ENCODE peak calls at places on chromosomes 7 and 10, in seven cellular contexts. O is fibroblast of lung, G is esophagus muscularis mucosa, B is vagina, C is aorta, X is OCI-LY7, U is neural progenitor cell. F is an unnamed sample.

GRCh38 chr10:70651661-70652060 is 20.6 kb upstream of the ADAMTS14 start:
- DNase-seq in O (no peak), G (no peak), B (no peak), C (no peak), X (peak), U (peak), F (peak)

GRCh38 chr7:16712916-16713315 is 40.6 kb upstream of the TSPAN13 start:
- DNase-seq in O (peak), G (no peak), B (no peak), C (no peak), X (no peak), U (peak), F (peak)

GRCh38 chr7:31443457-31443856 is 70.4 kb upstream of the ITPRID1 start:
- DNase-seq in O (peak), G (peak), B (no peak), C (no peak), X (peak), U (peak), F (peak)

GRCh38 chr7:146575903-146576302 is 459.3 kb downstream of the CNTNAP2 start:
- DNase-seq in O (no peak), G (no peak), B (no peak), C (no peak), X (no peak), U (no peak), F (no peak)

GRCh38 chr10:59831658-59832503 is 74.5 kb downstream of the CCDC6 start:
- DNase-seq in O (no peak), G (no peak), B (no peak), C (no peak), X (no peak), U (no peak), F (no peak)

GRCh38 chr10:95425592-95426465 is 135.0 kb upstream of the PDLIM1 start:
- DNase-seq in O (no peak), G (no peak), B (no peak), C (no peak), X (no peak), U (no peak), F (no peak)

GRCh38 chr10:110903280-110904278 is 15.4 kb downstream of the BBIP1 start:
- DNase-seq in O (no peak), G (no peak), B (no peak), C (no peak), X (no peak), U (no peak), F (peak)

GRCh38 chr7:107659666-107660065 is 962 bp upstream of the SLC26A4 start:
- DNase-seq in O (peak), G (no peak), B (no peak), C (no peak), X (no peak), U (no peak), F (peak)

GRCh38 chr7:52161483-52161882 is 844.9 kb upstream of the COBL start:
- DNase-seq in O (no peak), G (no peak), B (no peak), C (no peak), X (no peak), U (no peak), F (no peak)

GRCh38 chr10:114575417-114576131 is 82.5 kb downstream of the ABLIM1 start:
- DNase-seq in O (peak), G (no peak), B (no peak), C (no peak), X (no peak), U (no peak), F (no peak)

GRCh38 chr7:135160858-135161653 is 9.5 kb downstream of the CYREN start:
- DNase-seq in O (no peak), G (no peak), B (no peak), C (no peak), X (peak), U (no peak), F (no peak)

GRCh38 chr10:117249493-117250093 is 8.7 kb downstream of the SLC18A2 start:
- DNase-seq in O (no peak), G (no peak), B (no peak), C (no peak), X (no peak), U (no peak), F (no peak)

GRCh38 chr10:33237736-33238624 is 96.5 kb downstream of the NRP1 start:
- DNase-seq in O (peak), G (peak), B (no peak), C (no peak), X (no peak), U (no peak), F (peak)

GRCh38 chr10:1102836-1103235 is 46.7 kb downstream of the WDR37 start:
- DNase-seq in O (peak), G (no peak), B (no peak), C (no peak), X (no peak), U (no peak), F (no peak)

GRCh38 chr7:22662031-22662430 is 65.0 kb upstream of the IL6 start:
- DNase-seq in O (no peak), G (peak), B (no peak), C (no peak), X (no peak), U (no peak), F (no peak)

GRCh38 chr10:30028452-30029045 is 30.8 kb downstream of the JCAD start:
- DNase-seq in O (peak), G (no peak), B (no peak), C (no peak), X (no peak), U (no peak), F (no peak)

GRCh38 chr10:30028006-30028441 is 31.4 kb downstream of the JCAD start:
- DNase-seq in O (peak), G (no peak), B (no peak), C (no peak), X (no peak), U (no peak), F (no peak)

GRCh38 chr10:30026080-30026479 is 33.3 kb downstream of the JCAD start:
- DNase-seq in O (no peak), G (no peak), B (no peak), C (no peak), X (no peak), U (no peak), F (no peak)

GRCh38 chr10:30026578-30026977 is 32.8 kb downstream of the JCAD start:
- DNase-seq in O (no peak), G (no peak), B (no peak), C (no peak), X (no peak), U (no peak), F (no peak)

DNA sequence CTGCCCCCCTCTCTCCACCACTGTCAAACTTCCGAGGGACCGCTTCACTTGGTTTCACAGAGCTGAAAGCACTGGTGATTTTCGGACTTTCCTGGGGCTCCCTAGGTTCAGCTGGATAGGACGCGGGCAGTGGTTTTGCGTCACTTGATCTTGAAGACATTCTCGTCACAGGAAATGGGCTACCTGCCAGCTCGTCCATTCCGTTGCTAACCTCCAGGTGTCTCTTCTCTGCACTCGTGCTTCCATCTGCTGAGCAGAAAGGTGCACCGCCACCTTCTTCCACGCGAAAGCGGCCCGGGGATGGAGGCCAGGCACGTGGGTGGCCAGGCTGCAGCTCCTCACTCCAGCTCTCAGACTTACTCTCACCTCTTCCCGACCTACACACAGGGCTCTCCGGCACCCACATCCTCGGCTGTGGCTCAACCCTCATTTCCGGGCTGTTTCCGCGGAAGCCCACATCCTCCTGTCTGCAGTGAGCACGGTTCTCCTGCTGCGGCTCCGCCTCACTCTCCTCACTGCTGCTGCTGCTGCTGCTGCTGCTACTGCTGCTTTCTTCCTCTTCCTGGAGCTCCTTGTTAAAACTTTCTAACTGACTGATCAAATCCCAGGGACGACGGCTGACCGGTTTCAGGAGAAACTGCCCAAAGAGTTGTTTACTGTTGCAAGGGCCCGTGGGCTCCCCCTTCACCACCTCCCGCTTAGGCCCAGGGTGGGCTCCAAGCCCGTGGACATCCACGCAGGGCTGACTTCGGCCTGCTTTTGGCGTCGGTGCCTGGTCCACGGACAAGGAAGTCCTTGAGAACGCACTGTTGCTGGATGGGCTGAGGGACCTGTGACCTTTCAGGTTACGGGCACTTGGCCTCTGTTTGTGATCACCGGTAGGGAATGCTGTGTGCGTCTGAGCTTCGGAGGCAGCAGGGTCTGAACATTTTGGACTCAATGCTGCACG is 32.1 kb downstream of the JCAD start:
- DNase-seq in O (no peak), G (no peak), B (no peak), C (peak), X (peak), U (no peak), F (no peak)
- H3K4me3 ChIP-seq in O (no peak), G (peak), B (no peak), C (no peak), X (no peak), U (no peak), F (no peak)

DNA sequence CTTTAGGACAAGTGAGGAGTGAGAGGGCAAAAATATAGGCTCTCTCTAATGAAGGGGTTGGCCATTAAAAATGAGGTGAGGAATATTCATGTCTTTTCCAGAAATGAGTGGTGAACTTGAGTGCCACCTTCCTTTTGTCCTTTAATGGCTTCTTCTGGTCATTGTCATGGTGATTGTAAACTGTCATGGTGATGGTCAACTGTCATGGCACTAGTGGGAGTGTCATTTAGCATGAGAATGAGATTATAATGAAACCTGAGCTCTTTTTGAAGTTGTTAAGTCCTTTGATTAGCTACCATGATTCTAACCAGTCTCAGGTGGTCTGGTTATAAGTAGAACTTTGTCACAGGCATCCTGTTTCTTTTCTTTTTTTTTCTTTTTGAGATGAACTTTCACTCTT is 524.4 kb downstream of the NEBL start:
- DNase-seq in O (no peak), G (no peak), B (no peak), C (no peak), X (no peak), U (no peak), F (no peak)
- H3K4me3 ChIP-seq in O (no peak), G (no peak), B (no peak), C (no peak), X (no peak), U (no peak), F (no peak)

GRCh38 chr7:4862156-4862555 is 326 bp upstream of the PAPOLB start:
- DNase-seq in O (no peak), G (no peak), B (no peak), C (no peak), X (no peak), U (no peak), F (no peak)

GRCh38 chr7:4866528-4867496 is 5.0 kb upstream of the PAPOLB start:
- DNase-seq in O (no peak), G (no peak), B (no peak), C (no peak), X (no peak), U (no peak), F (no peak)

GRCh38 chr7:4857189-4857588 is 4.6 kb downstream of the PAPOLB start:
- DNase-seq in O (no peak), G (no peak), B (no peak), C (no peak), X (no peak), U (no peak), F (no peak)

GRCh38 chr7:4861227-4861626 is 603 bp downstream of the PAPOLB start:
- DNase-seq in O (no peak), G (no peak), B (no peak), C (no peak), X (no peak), U (no peak), F (no peak)

DNA sequence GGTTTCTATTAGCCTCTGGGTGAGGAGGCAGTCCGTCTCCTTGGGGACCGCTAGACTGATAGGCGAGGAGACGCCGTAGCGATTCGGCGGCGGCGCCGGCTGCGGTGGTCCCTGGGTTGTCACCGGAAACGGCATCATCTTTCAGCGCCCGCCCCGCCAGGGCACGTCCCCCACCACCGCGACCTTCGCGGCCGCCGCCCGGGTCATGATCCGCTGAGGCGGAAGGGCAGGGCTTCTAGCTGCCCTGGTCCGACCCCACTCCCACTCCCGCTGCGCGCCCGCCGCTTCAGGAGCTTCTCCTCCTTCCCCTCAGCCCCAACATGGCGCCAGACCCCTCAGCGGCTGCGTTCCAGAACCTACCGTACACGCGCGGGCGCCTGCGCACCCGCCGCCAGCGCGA is at the start of gene PAPOLB:
- DNase-seq in O (no peak), G (no peak), B (no peak), C (no peak), X (no peak), U (no peak), F (no peak)
- H3K4me3 ChIP-seq in O (no peak), G (peak), B (peak), C (no peak), X (no peak), U (no peak), F (peak)

GRCh38 chr7:57868771-57869483 is 418.9 kb downstream of the ZNF716 start:
- DNase-seq in O (no peak), G (no peak), B (peak), C (peak), X (no peak), U (no peak), F (no peak)
- H3K4me3 ChIP-seq in O (no peak), G (peak), B (peak), C (peak), X (no peak), U (no peak), F (no peak)

GRCh38 chr7:116418524-116418923 is 81.0 kb upstream of the CAV2 start:
- DNase-seq in O (no peak), G (no peak), B (no peak), C (no peak), X (no peak), U (no peak), F (no peak)
- H3K4me3 ChIP-seq in O (no peak), G (no peak), B (no peak), C (no peak), X (no peak), U (no peak), F (no peak)